ENCODE peak calls at places on chromosomes 3 and 15, in nine cellular contexts. One of them, this sample, is unnamed.

GRCh38 chr15:96629501-96629900 is 299.0 kb downstream of the NR2F2 start:
- DNase-seq in right cardiac atrium: peak; percentile 83
- DNase-seq in upper lobe of left lung: no peak
- DNase-seq in HTR-8/SVneo: no peak
- DNase-seq in fibroblast of mammary gland: no peak
- DNase-seq in head of caudate nucleus: no peak
- DNase-seq in pons: no peak
- DNase-seq in GM12865: no peak
- DNase-seq in Right ventricle myocardium superior: peak; percentile 68
- DNase-seq in this sample: no peak

GRCh38 chr15:78763111-78763795 is 48.0 kb downstream of the ADAMTS7 start:
- DNase-seq in right cardiac atrium: peak; percentile 55
- DNase-seq in upper lobe of left lung: no peak
- DNase-seq in HTR-8/SVneo: no peak
- DNase-seq in fibroblast of mammary gland: no peak
- DNase-seq in head of caudate nucleus: no peak
- DNase-seq in pons: no peak
- DNase-seq in GM12865: no peak
- DNase-seq in Right ventricle myocardium superior: no peak
- DNase-seq in this sample: no peak

GRCh38 chr15:71338251-71338650 is 223.0 kb downstream of the THSD4 start:
- DNase-seq in right cardiac atrium: no peak
- DNase-seq in upper lobe of left lung: no peak
- DNase-seq in HTR-8/SVneo: no peak
- DNase-seq in fibroblast of mammary gland: no peak
- DNase-seq in head of caudate nucleus: no peak
- DNase-seq in pons: no peak
- DNase-seq in GM12865: no peak
- DNase-seq in Right ventricle myocardium superior: no peak
- DNase-seq in this sample: no peak

GRCh38 chr3:35663471-35663870 is 24.1 kb downstream of the ARPP21 start:
- DNase-seq in right cardiac atrium: peak; percentile 29
- DNase-seq in upper lobe of left lung: no peak
- DNase-seq in HTR-8/SVneo: no peak
- DNase-seq in fibroblast of mammary gland: peak; percentile 27
- DNase-seq in head of caudate nucleus: peak; percentile 65
- DNase-seq in pons: no peak
- DNase-seq in GM12865: no peak
- DNase-seq in Right ventricle myocardium superior: peak; percentile 37
- DNase-seq in this sample: no peak

GRCh38 chr3:54784021-54784420 is 143.8 kb downstream of the LRTM1 start:
- DNase-seq in right cardiac atrium: no peak
- DNase-seq in upper lobe of left lung: no peak
- DNase-seq in HTR-8/SVneo: no peak
- DNase-seq in fibroblast of mammary gland: no peak
- DNase-seq in head of caudate nucleus: no peak
- DNase-seq in pons: no peak
- DNase-seq in GM12865: no peak
- DNase-seq in Right ventricle myocardium superior: no peak
- DNase-seq in this sample: no peak

GRCh38 chr3:129855454-129856419 is 37.8 kb downstream of the TMCC1 start:
- DNase-seq in right cardiac atrium: no peak
- DNase-seq in upper lobe of left lung: no peak
- DNase-seq in HTR-8/SVneo: peak; percentile 35
- DNase-seq in fibroblast of mammary gland: peak; percentile 71
- DNase-seq in head of caudate nucleus: no peak
- DNase-seq in pons: peak; percentile 92
- DNase-seq in GM12865: peak; percentile 36
- DNase-seq in Right ventricle myocardium superior: no peak
- DNase-seq in this sample: peak; percentile 88

GRCh38 chr3:57803647-57804081 is 47.6 kb downstream of the SLMAP start:
- DNase-seq in right cardiac atrium: no peak
- DNase-seq in upper lobe of left lung: peak; percentile 36
- DNase-seq in HTR-8/SVneo: peak; percentile 64
- DNase-seq in fibroblast of mammary gland: peak; percentile 96
- DNase-seq in head of caudate nucleus: no peak
- DNase-seq in pons: peak; percentile 28
- DNase-seq in GM12865: no peak
- DNase-seq in Right ventricle myocardium superior: no peak
- DNase-seq in this sample: peak; percentile 94

GRCh38 chr3:45881031-45882022 is 5.0 kb upstream of the CCR9 start:
- DNase-seq in right cardiac atrium: no peak
- DNase-seq in upper lobe of left lung: no peak
- DNase-seq in HTR-8/SVneo: no peak
- DNase-seq in fibroblast of mammary gland: peak; percentile 40
- DNase-seq in head of caudate nucleus: no peak
- DNase-seq in pons: no peak
- DNase-seq in GM12865: peak; percentile 78
- DNase-seq in Right ventricle myocardium superior: no peak
- DNase-seq in this sample: peak; percentile 31

GRCh38 chr3:197023998-197024651 is 5.5 kb downstream of the MELTF start:
- DNase-seq in right cardiac atrium: peak; percentile 59
- DNase-seq in upper lobe of left lung: no peak
- DNase-seq in HTR-8/SVneo: no peak
- DNase-seq in fibroblast of mammary gland: no peak
- DNase-seq in head of caudate nucleus: no peak
- DNase-seq in pons: no peak
- DNase-seq in GM12865: peak; percentile 25
- DNase-seq in Right ventricle myocardium superior: no peak
- DNase-seq in this sample: no peak

GRCh38 chr3:165056510-165056909 is 21.8 kb downstream of the SI start:
- DNase-seq in right cardiac atrium: no peak
- DNase-seq in upper lobe of left lung: no peak
- DNase-seq in HTR-8/SVneo: no peak
- DNase-seq in fibroblast of mammary gland: no peak
- DNase-seq in head of caudate nucleus: no peak
- DNase-seq in pons: no peak
- DNase-seq in GM12865: no peak
- DNase-seq in Right ventricle myocardium superior: no peak
- DNase-seq in this sample: no peak

GRCh38 chr3:49248828-49249227 is 28.2 kb downstream of the C3orf62 start:
- DNase-seq in right cardiac atrium: peak; percentile 49
- DNase-seq in upper lobe of left lung: peak; percentile 45
- DNase-seq in HTR-8/SVneo: no peak
- DNase-seq in fibroblast of mammary gland: peak; percentile 42
- DNase-seq in head of caudate nucleus: no peak
- DNase-seq in pons: peak; percentile 85
- DNase-seq in GM12865: peak; percentile 12
- DNase-seq in Right ventricle myocardium superior: no peak
- DNase-seq in this sample: peak; percentile 34

GRCh38 chr3:67064105-67064504 is 66.0 kb downstream of the KBTBD8 start:
- DNase-seq in right cardiac atrium: no peak
- DNase-seq in upper lobe of left lung: no peak
- DNase-seq in HTR-8/SVneo: no peak
- DNase-seq in fibroblast of mammary gland: peak; percentile 11
- DNase-seq in head of caudate nucleus: no peak
- DNase-seq in pons: no peak
- DNase-seq in GM12865: no peak
- DNase-seq in Right ventricle myocardium superior: no peak
- DNase-seq in this sample: no peak

GRCh38 chr3:4492240-4493007 is 724 bp upstream of the ITPR1 start:
- DNase-seq in right cardiac atrium: peak; percentile 77
- DNase-seq in upper lobe of left lung: peak; percentile 81
- DNase-seq in HTR-8/SVneo: peak; percentile 40
- DNase-seq in fibroblast of mammary gland: peak; percentile 60
- DNase-seq in head of caudate nucleus: peak; percentile 39
- DNase-seq in pons: peak; percentile 28
- DNase-seq in GM12865: no peak
- DNase-seq in Right ventricle myocardium superior: peak; percentile 64
- DNase-seq in this sample: peak; percentile 75

GRCh38 chr3:67509471-67510075 is 144.8 kb downstream of the SUCLG2 start:
- DNase-seq in right cardiac atrium: no peak
- DNase-seq in upper lobe of left lung: no peak
- DNase-seq in HTR-8/SVneo: no peak
- DNase-seq in fibroblast of mammary gland: peak; percentile 25
- DNase-seq in head of caudate nucleus: no peak
- DNase-seq in pons: no peak
- DNase-seq in GM12865: no peak
- DNase-seq in Right ventricle myocardium superior: no peak
- DNase-seq in this sample: peak; percentile 23

GRCh38 chr3:14549256-14549931 is 9.3 kb upstream of the GRIP2 start:
- DNase-seq in right cardiac atrium: no peak
- DNase-seq in upper lobe of left lung: no peak
- DNase-seq in HTR-8/SVneo: no peak
- DNase-seq in fibroblast of mammary gland: peak; percentile 23
- DNase-seq in head of caudate nucleus: no peak
- DNase-seq in pons: no peak
- DNase-seq in GM12865: peak; percentile 11
- DNase-seq in Right ventricle myocardium superior: no peak
- DNase-seq in this sample: peak; percentile 24

GRCh38 chr15:85723960-85724945 is 70.5 kb downstream of the KLHL25 start:
- DNase-seq in right cardiac atrium: no peak
- DNase-seq in upper lobe of left lung: no peak
- DNase-seq in HTR-8/SVneo: no peak
- DNase-seq in fibroblast of mammary gland: no peak
- DNase-seq in head of caudate nucleus: no peak
- DNase-seq in pons: no peak
- DNase-seq in GM12865: no peak
- DNase-seq in Right ventricle myocardium superior: no peak
- DNase-seq in this sample: no peak

GRCh38 chr3:4717363-4717740 is 224.2 kb downstream of the ITPR1 start:
- DNase-seq in right cardiac atrium: no peak
- DNase-seq in upper lobe of left lung: no peak
- DNase-seq in HTR-8/SVneo: no peak
- DNase-seq in fibroblast of mammary gland: no peak
- DNase-seq in head of caudate nucleus: no peak
- DNase-seq in pons: no peak
- DNase-seq in GM12865: no peak
- DNase-seq in Right ventricle myocardium superior: no peak
- DNase-seq in this sample: no peak

GRCh38 chr3:153284282-153284938 is 122.4 kb downstream of the RAP2B start:
- DNase-seq in right cardiac atrium: peak; percentile 61
- DNase-seq in upper lobe of left lung: peak; percentile 72
- DNase-seq in HTR-8/SVneo: peak; percentile 45
- DNase-seq in fibroblast of mammary gland: peak; percentile 92
- DNase-seq in head of caudate nucleus: peak; percentile 27
- DNase-seq in pons: peak; percentile 76
- DNase-seq in GM12865: peak; percentile 59
- DNase-seq in Right ventricle myocardium superior: peak; percentile 53
- DNase-seq in this sample: peak; percentile 94

GRCh38 chr3:172808969-172809546 is 58.5 kb downstream of the ECT2 start:
- DNase-seq in right cardiac atrium: no peak
- DNase-seq in upper lobe of left lung: no peak
- DNase-seq in HTR-8/SVneo: no peak
- DNase-seq in fibroblast of mammary gland: peak; percentile 61
- DNase-seq in head of caudate nucleus: no peak
- DNase-seq in pons: peak; percentile 65
- DNase-seq in GM12865: peak; percentile 25
- DNase-seq in Right ventricle myocardium superior: no peak
- DNase-seq in this sample: peak; percentile 78

GRCh38 chr15:90493647-90494046 is 36.1 kb upstream of the CRTC3 start:
- DNase-seq in right cardiac atrium: no peak
- DNase-seq in upper lobe of left lung: no peak
- DNase-seq in HTR-8/SVneo: no peak
- DNase-seq in fibroblast of mammary gland: no peak
- DNase-seq in head of caudate nucleus: no peak
- DNase-seq in pons: no peak
- DNase-seq in GM12865: no peak
- DNase-seq in Right ventricle myocardium superior: no peak
- DNase-seq in this sample: no peak

GRCh38 chr3:107994954-107995715 is 95.7 kb downstream of the CD47 start:
- DNase-seq in right cardiac atrium: no peak
- DNase-seq in upper lobe of left lung: no peak
- DNase-seq in HTR-8/SVneo: no peak
- DNase-seq in fibroblast of mammary gland: no peak
- DNase-seq in head of caudate nucleus: no peak
- DNase-seq in pons: no peak
- DNase-seq in GM12865: no peak
- DNase-seq in Right ventricle myocardium superior: no peak
- DNase-seq in this sample: no peak

GRCh38 chr3:148269816-148270215 is 427.9 kb upstream of the AGTR1 start:
- DNase-seq in right cardiac atrium: no peak
- DNase-seq in upper lobe of left lung: no peak
- DNase-seq in HTR-8/SVneo: no peak
- DNase-seq in fibroblast of mammary gland: peak; percentile 4
- DNase-seq in head of caudate nucleus: no peak
- DNase-seq in pons: peak; percentile 98
- DNase-seq in GM12865: no peak
- DNase-seq in Right ventricle myocardium superior: no peak
- DNase-seq in this sample: peak; percentile 10

GRCh38 chr15:78434134-78434533 is 3.9 kb upstream of the IREB2 start:
- DNase-seq in right cardiac atrium: no peak
- DNase-seq in upper lobe of left lung: no peak
- DNase-seq in HTR-8/SVneo: no peak
- DNase-seq in fibroblast of mammary gland: no peak
- DNase-seq in head of caudate nucleus: no peak
- DNase-seq in pons: no peak
- DNase-seq in GM12865: no peak
- DNase-seq in Right ventricle myocardium superior: no peak
- DNase-seq in this sample: no peak

GRCh38 chr3:7568526-7569184 is 707.7 kb downstream of the GRM7 start:
- DNase-seq in right cardiac atrium: no peak
- DNase-seq in upper lobe of left lung: no peak
- DNase-seq in HTR-8/SVneo: no peak
- DNase-seq in fibroblast of mammary gland: no peak
- DNase-seq in head of caudate nucleus: no peak
- DNase-seq in pons: no peak
- DNase-seq in GM12865: no peak
- DNase-seq in Right ventricle myocardium superior: no peak
- DNase-seq in this sample: no peak

GRCh38 chr3:132033471-132033870 is 1.3 kb downstream of the CPNE4 start:
- DNase-seq in right cardiac atrium: no peak
- DNase-seq in upper lobe of left lung: no peak
- DNase-seq in HTR-8/SVneo: no peak
- DNase-seq in fibroblast of mammary gland: no peak
- DNase-seq in head of caudate nucleus: no peak
- DNase-seq in pons: no peak
- DNase-seq in GM12865: no peak
- DNase-seq in Right ventricle myocardium superior: no peak
- DNase-seq in this sample: no peak

GRCh38 chr3:62371032-62371734 is 2.2 kb downstream of the FEZF2 start:
- DNase-seq in right cardiac atrium: no peak
- DNase-seq in upper lobe of left lung: no peak
- DNase-seq in HTR-8/SVneo: no peak
- DNase-seq in fibroblast of mammary gland: no peak
- DNase-seq in head of caudate nucleus: no peak
- DNase-seq in pons: no peak
- DNase-seq in GM12865: no peak
- DNase-seq in Right ventricle myocardium superior: no peak
- DNase-seq in this sample: no peak

GRCh38 chr3:42683875-42684593 is 1.3 kb upstream of the KLHL40 start:
- DNase-seq in right cardiac atrium: peak; percentile 79
- DNase-seq in upper lobe of left lung: peak; percentile 47
- DNase-seq in HTR-8/SVneo: peak; percentile 90
- DNase-seq in fibroblast of mammary gland: peak; percentile 98
- DNase-seq in head of caudate nucleus: peak; percentile 66
- DNase-seq in pons: peak; percentile 47
- DNase-seq in GM12865: no peak
- DNase-seq in Right ventricle myocardium superior: peak; percentile 68
- DNase-seq in this sample: peak; percentile 97

GRCh38 chr3:136193273-136194043 is 2.7 kb downstream of the MSL2 start:
- DNase-seq in right cardiac atrium: no peak
- DNase-seq in upper lobe of left lung: peak; percentile 36
- DNase-seq in HTR-8/SVneo: no peak
- DNase-seq in fibroblast of mammary gland: no peak
- DNase-seq in head of caudate nucleus: no peak
- DNase-seq in pons: peak; percentile 45
- DNase-seq in GM12865: peak; percentile 29
- DNase-seq in Right ventricle myocardium superior: no peak
- DNase-seq in this sample: peak; percentile 27

GRCh38 chr3:40615110-40615915 is 90.6 kb downstream of the ZNF621 start:
- DNase-seq in right cardiac atrium: no peak
- DNase-seq in upper lobe of left lung: no peak
- DNase-seq in HTR-8/SVneo: no peak
- DNase-seq in fibroblast of mammary gland: no peak
- DNase-seq in head of caudate nucleus: peak; percentile 29
- DNase-seq in pons: no peak
- DNase-seq in GM12865: no peak
- DNase-seq in Right ventricle myocardium superior: no peak
- DNase-seq in this sample: no peak

GRCh38 chr3:87260270-87260669 is 16.1 kb downstream of the POU1F1 start:
- DNase-seq in right cardiac atrium: no peak
- DNase-seq in upper lobe of left lung: no peak
- DNase-seq in HTR-8/SVneo: peak; percentile 13
- DNase-seq in fibroblast of mammary gland: peak; percentile 61
- DNase-seq in head of caudate nucleus: no peak
- DNase-seq in pons: peak; percentile 75
- DNase-seq in GM12865: peak; percentile 55
- DNase-seq in Right ventricle myocardium superior: no peak
- DNase-seq in this sample: peak; percentile 64

GRCh38 chr15:40249477-40250303 is 10.8 kb downstream of the PAK6 start:
- DNase-seq in right cardiac atrium: no peak
- DNase-seq in upper lobe of left lung: no peak
- DNase-seq in HTR-8/SVneo: no peak
- DNase-seq in fibroblast of mammary gland: no peak
- DNase-seq in head of caudate nucleus: no peak
- DNase-seq in pons: no peak
- DNase-seq in GM12865: no peak
- DNase-seq in Right ventricle myocardium superior: peak; percentile 28
- DNase-seq in this sample: peak; percentile 20

This sample was measured in cardiac fibroblast.